ENCODE peak calls at places on chromosomes 6 and 20, in seven cellular contexts. A is NCI-H748 treated with DMSO at 0.1 percent for 48 hours; J is EL; U is T-helper 1 cell; E is colonic mucosa; V is effector CD4-positive, alpha-beta T cell; G is OCI-LY7. W is an unnamed sample.

GRCh38 chr6:143405381-143406154 is 44.9 kb downstream of the ADAT2 start:
- DNase-seq in A (no peak), J (peak; percentile 81), U (no peak), E (no peak), V (no peak), G (no peak), W (peak; percentile 62)

GRCh38 chr6:15389759-15390723 is 144.2 kb downstream of the JARID2 start:
- DNase-seq in A (no peak), J (peak; percentile 50), U (no peak), E (no peak), V (no peak), G (peak; percentile 69), W (peak; percentile 53)

GRCh38 chr6:107069631-107070548 is 41.9 kb downstream of the MTRES1 start:
- DNase-seq in A (no peak), J (no peak), U (no peak), E (no peak), V (no peak), G (no peak), W (no peak)

GRCh38 chr6:74899416-74899815 is 306.4 kb downstream of the COL12A1 start:
- DNase-seq in A (no peak), J (peak; percentile 55), U (no peak), E (no peak), V (no peak), G (no peak), W (no peak)

GRCh38 chr6:159761135-159761872 is 541 bp upstream of the ACAT2 start:
- DNase-seq in A (no peak), J (peak; percentile 14), U (no peak), E (peak; percentile 37), V (no peak), G (peak; percentile 52), W (no peak)

GRCh38 chr20:33132858-33133615 is 34.9 kb upstream of the BPIFA2 start:
- DNase-seq in A (no peak), J (no peak), U (no peak), E (no peak), V (no peak), G (no peak), W (no peak)

GRCh38 chr6:1552296-1552761 is 57.4 kb upstream of the FOXC1 start:
- DNase-seq in A (no peak), J (peak; percentile 36), U (peak; percentile 56), E (no peak), V (no peak), G (peak; percentile 4), W (peak; percentile 72)

GRCh38 chr6:158460602-158461092 is 99.2 kb upstream of the TMEM181 start:
- DNase-seq in A (no peak), J (peak; percentile 67), U (no peak), E (no peak), V (no peak), G (no peak), W (peak; percentile 61)

GRCh38 chr20:61925555-61926252 is 140.0 kb downstream of the TAF4 start:
- DNase-seq in A (peak; percentile 32), J (peak; percentile 28), U (no peak), E (no peak), V (no peak), G (no peak), W (no peak)

GRCh38 chr6:75449625-75450206 is 43.9 kb downstream of the FILIP1 start:
- DNase-seq in A (no peak), J (peak; percentile 66), U (no peak), E (no peak), V (no peak), G (no peak), W (peak; percentile 66)

GRCh38 chr20:25039697-25040437 is 18.1 kb downstream of the ACSS1 start:
- DNase-seq in A (no peak), J (peak; percentile 12), U (no peak), E (peak; percentile 90), V (no peak), G (no peak), W (peak; percentile 75)

GRCh38 chr6:93235775-93236174 is 183.6 kb downstream of the EPHA7 start:
- DNase-seq in A (no peak), J (no peak), U (no peak), E (no peak), V (no peak), G (no peak), W (no peak)

GRCh38 chr6:138307352-138307751 is 70.4 kb upstream of the SMIM28 start:
- DNase-seq in A (no peak), J (no peak), U (no peak), E (no peak), V (no peak), G (no peak), W (no peak)

GRCh38 chr6:55319961-55320690 is 7.1 kb upstream of the GFRAL start:
- DNase-seq in A (no peak), J (no peak), U (no peak), E (no peak), V (no peak), G (no peak), W (no peak)

GRCh38 chr6:129567374-129567773 is 142.6 kb downstream of the ARHGAP18 start:
- DNase-seq in A (no peak), J (peak; percentile 15), U (peak; percentile 12), E (peak; percentile 21), V (no peak), G (no peak), W (peak; percentile 6)

GRCh38 chr6:42391441-42391840 is 60.3 kb downstream of the TRERF1 start:
- DNase-seq in A (no peak), J (no peak), U (no peak), E (no peak), V (no peak), G (no peak), W (no peak)

GRCh38 chr6:39296745-39297640 is 17.2 kb downstream of the KCNK17 start:
- DNase-seq in A (no peak), J (peak; percentile 71), U (no peak), E (no peak), V (no peak), G (no peak), W (no peak)

GRCh38 chr20:44038681-44039123 is 124.0 kb downstream of the TOX2 start:
- DNase-seq in A (no peak), J (no peak), U (no peak), E (no peak), V (no peak), G (no peak), W (peak; percentile 27)

GRCh38 chr6:104887350-104887749 is 27.6 kb upstream of the HACE1 start:
- DNase-seq in A (no peak), J (peak; percentile 47), U (peak; percentile 10), E (no peak), V (no peak), G (peak; percentile 30), W (peak; percentile 30)

GRCh38 chr6:71246596-71246995 is 42.0 kb upstream of the OGFRL1 start:
- DNase-seq in A (no peak), J (no peak), U (no peak), E (no peak), V (no peak), G (no peak), W (no peak)

GRCh38 chr6:42831237-42831636 is 48.2 kb upstream of the RPL7L1 start:
- DNase-seq in A (no peak), J (no peak), U (no peak), E (no peak), V (no peak), G (no peak), W (no peak)

GRCh38 chr6:19608546-19608945 is 228.6 kb upstream of the ID4 start:
- DNase-seq in A (no peak), J (no peak), U (no peak), E (no peak), V (no peak), G (no peak), W (no peak)

W was measured in AG08395.